ENCODE peak calls at places on chromosomes 11 and 22, in eight cellular contexts. J is GM10248; H is HuH-7; Q is GOT3; G is NCI-H1930; W is activated naive CD4-positive, alpha-beta T cell treated with anti-CD3 and anti-CD28 coated beads for 36 hours; A is stimulated activated CD8-positive, alpha-beta memory T cell treated with anti-CD3 and anti-CD28 coated beads, Interleukin-4, amount 100 ng/mL, for 24 hours; X is brain microvascular endothelial cell. Z is an unnamed sample.

GRCh38 chr11:70928854-70929598 is 323.4 kb downstream of the SHANK2 start:
- DNase-seq in H (no peak), J (no peak), X (no peak), W (no peak), G (no peak), Q (no peak), A (no peak), Z (no peak)

GRCh38 chr22:32269316-32269715 is 14.2 kb upstream of the SLC5A4 start:
- DNase-seq in W (no peak), G (no peak), X (no peak), H (no peak), A (no peak), Q (no peak), J (no peak), Z (no peak)

GRCh38 chr11:529740-530411 is 5.5 kb downstream of the HRAS start:
- DNase-seq in G (no peak), X (no peak), H (no peak), A (no peak), Q (no peak), J (no peak), W (no peak), Z (no peak)

GRCh38 chr11:124069429-124070401 is 28.6 kb upstream of the OR10G7 start:
- DNase-seq in W (peak), X (peak), Q (no peak), A (peak), H (peak), J (no peak), G (peak), Z (peak)

GRCh38 chr11:62393735-62394134 is 25.1 kb upstream of the SCGB1A1 start:
- DNase-seq in G (no peak), A (no peak), Q (no peak), X (no peak), W (no peak), J (no peak), H (no peak), Z (no peak)

GRCh38 chr11:75557649-75558494 is 4.2 kb upstream of the SERPINH1 start:
- DNase-seq in Q (no peak), A (no peak), X (peak), W (no peak), G (no peak), J (no peak), H (no peak), Z (peak)

GRCh38 chr22:37910863-37911262 is 4.8 kb downstream of the MICALL1 start:
- DNase-seq in J (no peak), G (no peak), A (no peak), W (no peak), H (no peak), Q (no peak), X (no peak), Z (no peak)

GRCh38 chr11:19874241-19874640 is 161.6 kb downstream of the NAV2 start:
- DNase-seq in G (no peak), A (no peak), J (no peak), Q (no peak), X (no peak), H (no peak), W (no peak), Z (no peak)

GRCh38 chr11:110892741-110893285 is 180.6 kb upstream of the ARHGAP20 start:
- DNase-seq in A (no peak), H (no peak), G (no peak), W (no peak), X (peak), J (no peak), Q (no peak), Z (no peak)

GRCh38 chr11:107078375-107078774 is 60.1 kb upstream of the GUCY1A2 start:
- DNase-seq in X (no peak), J (no peak), W (no peak), H (no peak), A (no peak), Q (no peak), G (no peak), Z (no peak)